ENCODE peak calls at places on chromosomes 11 and 22, in five cellular contexts. R is NCI-H2171 treated with DMSO at 0.1 percent for 48 hours, C is A549, H is brain microvascular endothelial cell, E is cerebellar cortex. Y is an unnamed sample.

GRCh38 chr22:44622685-44623084 is 79.3 kb upstream of the PRR5 start:
- DNase-seq in R (no peak), E (no peak), H (no peak), C (no peak), Y (no peak)

GRCh38 chr11:117456027-117456720 is 128.5 kb downstream of the CEP164 start:
- DNase-seq in E (no peak), R (no peak), H (no peak), C (no peak), Y (no peak)

GRCh38 chr22:47190276-47190956 is 428.0 kb downstream of the TBC1D22A start:
- DNase-seq in H (no peak), R (peak), C (no peak), E (peak), Y (no peak)

GRCh38 chr22:40679964-40680818 is 907 bp downstream of the MCHR1 start:
- DNase-seq in C (no peak), H (peak), R (no peak), E (peak), Y (no peak)

GRCh38 chr11:6724013-6724412 is 40.9 kb upstream of the MRPL17 start:
- DNase-seq in E (no peak), H (no peak), C (no peak), R (no peak), Y (no peak)

GRCh38 chr11:65555693-65556231 is 2.4 kb downstream of the LTBP3 start:
- DNase-seq in R (no peak), E (no peak), H (peak), C (peak), Y (peak)

GRCh38 chr11:57072640-57073039 is 83.9 kb downstream of the OR5AK2 start:
- DNase-seq in R (no peak), C (peak), H (peak), E (no peak), Y (peak)

GRCh38 chr11:46918087-46918751 is at the start of gene LRP4:
- DNase-seq in C (peak), H (no peak), E (no peak), R (no peak), Y (peak)

GRCh38 chr11:59216654-59217640 is 4.2 kb upstream of the MPEG1 start:
- DNase-seq in R (no peak), C (no peak), H (no peak), E (no peak), Y (no peak)

GRCh38 chr11:125941606-125942275 is 4.1 kb upstream of the VSIG10L2 start:
- DNase-seq in E (peak), R (peak), C (peak), H (no peak), Y (no peak)

GRCh38 chr11:68379216-68379615 is 66.8 kb downstream of the LRP5 start:
- DNase-seq in H (no peak), E (no peak), R (no peak), C (no peak), Y (no peak)

GRCh38 chr11:68659158-68659921 is 25.0 kb upstream of the GAL start:
- DNase-seq in C (peak), R (peak), E (peak), H (peak), Y (no peak)

GRCh38 chr11:69912161-69912910 is 93.1 kb upstream of the FGF3 start:
- DNase-seq in E (no peak), H (no peak), R (no peak), C (no peak), Y (no peak)

GRCh38 chr11:10407055-10407454 is 48.0 kb upstream of the AMPD3 start:
- DNase-seq in H (peak), R (no peak), E (no peak), C (peak), Y (peak)

Y was measured in RKO.